ENCODE peak calls at places on chromosomes 4 and X, in ten cellular contexts. One of them, this sample, is unnamed.

GRCh38 chr4:102843938-102844337 is 16.6 kb upstream of the UBE2D3 start:
- DNase-seq in activated CD8-positive, alpha-beta T cell treated with anti-CD3 and anti-CD28 coated beads for 36 hours: no peak
- DNase-seq in WTC11: no peak
- DNase-seq in iris pigment epithelial cell: no peak
- DNase-seq in adipocyte: no peak
- DNase-seq in T follicular helper cell: no peak
- DNase-seq in RPMI7951: peak
- DNase-seq in OCI-LY7: no peak
- DNase-seq in nucleus accumbens: no peak
- DNase-seq in lung: no peak
- DNase-seq in this sample: no peak

GRCh38 chr4:114272226-114272625 is 292.8 kb upstream of the ARSJ start:
- DNase-seq in activated CD8-positive, alpha-beta T cell treated with anti-CD3 and anti-CD28 coated beads for 36 hours: no peak
- DNase-seq in WTC11: no peak
- DNase-seq in iris pigment epithelial cell: peak
- DNase-seq in adipocyte: peak
- DNase-seq in T follicular helper cell: no peak
- DNase-seq in RPMI7951: peak
- DNase-seq in OCI-LY7: no peak
- DNase-seq in nucleus accumbens: no peak
- DNase-seq in lung: no peak
- DNase-seq in this sample: peak

GRCh38 chr4:1496116-1496642 is 89.9 kb upstream of the NKX1-1 start:
- DNase-seq in activated CD8-positive, alpha-beta T cell treated with anti-CD3 and anti-CD28 coated beads for 36 hours: no peak
- DNase-seq in WTC11: peak
- DNase-seq in iris pigment epithelial cell: no peak
- DNase-seq in adipocyte: no peak
- DNase-seq in T follicular helper cell: no peak
- DNase-seq in RPMI7951: no peak
- DNase-seq in OCI-LY7: no peak
- DNase-seq in nucleus accumbens: no peak
- DNase-seq in lung: no peak
- DNase-seq in this sample: no peak

GRCh38 chrX:32472364-32472763 is 739.0 kb downstream of the DMD start:
- DNase-seq in activated CD8-positive, alpha-beta T cell treated with anti-CD3 and anti-CD28 coated beads for 36 hours: no peak
- DNase-seq in WTC11: no peak
- DNase-seq in iris pigment epithelial cell: no peak
- DNase-seq in adipocyte: no peak
- DNase-seq in T follicular helper cell: no peak
- DNase-seq in RPMI7951: no peak
- DNase-seq in OCI-LY7: no peak
- DNase-seq in nucleus accumbens: no peak
- DNase-seq in lung: no peak
- DNase-seq in this sample: no peak

GRCh38 chrX:106874075-106874474 is 29.1 kb downstream of the RIPPLY1 start:
- DNase-seq in activated CD8-positive, alpha-beta T cell treated with anti-CD3 and anti-CD28 coated beads for 36 hours: no peak
- DNase-seq in WTC11: no peak
- DNase-seq in iris pigment epithelial cell: peak
- DNase-seq in adipocyte: peak
- DNase-seq in T follicular helper cell: no peak
- DNase-seq in RPMI7951: no peak
- DNase-seq in OCI-LY7: peak
- DNase-seq in nucleus accumbens: no peak
- DNase-seq in lung: no peak
- DNase-seq in this sample: peak

GRCh38 chr4:98749206-98749605 is 90.8 kb upstream of the TSPAN5 start:
- DNase-seq in activated CD8-positive, alpha-beta T cell treated with anti-CD3 and anti-CD28 coated beads for 36 hours: no peak
- DNase-seq in WTC11: no peak
- DNase-seq in iris pigment epithelial cell: no peak
- DNase-seq in adipocyte: peak
- DNase-seq in T follicular helper cell: no peak
- DNase-seq in RPMI7951: no peak
- DNase-seq in OCI-LY7: no peak
- DNase-seq in nucleus accumbens: no peak
- DNase-seq in lung: no peak
- DNase-seq in this sample: no peak

GRCh38 chr4:95304898-95305297 is 243.9 kb downstream of the UNC5C start:
- DNase-seq in activated CD8-positive, alpha-beta T cell treated with anti-CD3 and anti-CD28 coated beads for 36 hours: no peak
- DNase-seq in WTC11: no peak
- DNase-seq in iris pigment epithelial cell: peak
- DNase-seq in adipocyte: peak
- DNase-seq in T follicular helper cell: no peak
- DNase-seq in RPMI7951: peak
- DNase-seq in OCI-LY7: no peak
- DNase-seq in nucleus accumbens: peak
- DNase-seq in lung: peak
- DNase-seq in this sample: peak

GRCh38 chr4:22483551-22483981 is 32.3 kb downstream of the ADGRA3 start:
- DNase-seq in activated CD8-positive, alpha-beta T cell treated with anti-CD3 and anti-CD28 coated beads for 36 hours: no peak
- DNase-seq in WTC11: no peak
- DNase-seq in iris pigment epithelial cell: peak
- DNase-seq in adipocyte: peak
- DNase-seq in T follicular helper cell: no peak
- DNase-seq in RPMI7951: peak
- DNase-seq in OCI-LY7: no peak
- DNase-seq in nucleus accumbens: no peak
- DNase-seq in lung: no peak
- DNase-seq in this sample: peak

GRCh38 chr4:2824329-2825183 is 19.1 kb upstream of the ADD1 start:
- DNase-seq in activated CD8-positive, alpha-beta T cell treated with anti-CD3 and anti-CD28 coated beads for 36 hours: no peak
- DNase-seq in WTC11: no peak
- DNase-seq in iris pigment epithelial cell: no peak
- DNase-seq in adipocyte: no peak
- DNase-seq in T follicular helper cell: no peak
- DNase-seq in RPMI7951: no peak
- DNase-seq in OCI-LY7: no peak
- DNase-seq in nucleus accumbens: no peak
- DNase-seq in lung: no peak
- DNase-seq in this sample: no peak

GRCh38 chr4:153611679-153612078 is 72.4 kb upstream of the TLR2 start:
- DNase-seq in activated CD8-positive, alpha-beta T cell treated with anti-CD3 and anti-CD28 coated beads for 36 hours: no peak
- DNase-seq in WTC11: no peak
- DNase-seq in iris pigment epithelial cell: peak
- DNase-seq in adipocyte: peak
- DNase-seq in T follicular helper cell: no peak
- DNase-seq in RPMI7951: peak
- DNase-seq in OCI-LY7: no peak
- DNase-seq in nucleus accumbens: no peak
- DNase-seq in lung: no peak
- DNase-seq in this sample: peak

GRCh38 chr4:139734875-139735380 is 69.3 kb downstream of the MGST2 start:
- DNase-seq in activated CD8-positive, alpha-beta T cell treated with anti-CD3 and anti-CD28 coated beads for 36 hours: peak
- DNase-seq in WTC11: peak
- DNase-seq in iris pigment epithelial cell: peak
- DNase-seq in adipocyte: peak
- DNase-seq in T follicular helper cell: no peak
- DNase-seq in RPMI7951: peak
- DNase-seq in OCI-LY7: peak
- DNase-seq in nucleus accumbens: peak
- DNase-seq in lung: peak
- DNase-seq in this sample: peak

GRCh38 chr4:131499139-131499873 is 1649.8 kb upstream of the PCDH10 start:
- DNase-seq in activated CD8-positive, alpha-beta T cell treated with anti-CD3 and anti-CD28 coated beads for 36 hours: no peak
- DNase-seq in WTC11: no peak
- DNase-seq in iris pigment epithelial cell: peak
- DNase-seq in adipocyte: peak
- DNase-seq in T follicular helper cell: no peak
- DNase-seq in RPMI7951: peak
- DNase-seq in OCI-LY7: no peak
- DNase-seq in nucleus accumbens: no peak
- DNase-seq in lung: no peak
- DNase-seq in this sample: peak

GRCh38 chr4:47451657-47452056 is 11.8 kb downstream of the COMMD8 start:
- DNase-seq in activated CD8-positive, alpha-beta T cell treated with anti-CD3 and anti-CD28 coated beads for 36 hours: no peak
- DNase-seq in WTC11: no peak
- DNase-seq in iris pigment epithelial cell: no peak
- DNase-seq in adipocyte: peak
- DNase-seq in T follicular helper cell: no peak
- DNase-seq in RPMI7951: no peak
- DNase-seq in OCI-LY7: no peak
- DNase-seq in nucleus accumbens: no peak
- DNase-seq in lung: no peak
- DNase-seq in this sample: no peak

GRCh38 chrX:107167163-107167921 is 38.9 kb downstream of the NUP62CL start:
- DNase-seq in activated CD8-positive, alpha-beta T cell treated with anti-CD3 and anti-CD28 coated beads for 36 hours: no peak
- DNase-seq in WTC11: no peak
- DNase-seq in iris pigment epithelial cell: no peak
- DNase-seq in adipocyte: no peak
- DNase-seq in T follicular helper cell: no peak
- DNase-seq in RPMI7951: no peak
- DNase-seq in OCI-LY7: no peak
- DNase-seq in nucleus accumbens: no peak
- DNase-seq in lung: no peak
- DNase-seq in this sample: no peak

GRCh38 chr4:13427599-13428325 is 56.4 kb downstream of the RAB28 start:
- DNase-seq in activated CD8-positive, alpha-beta T cell treated with anti-CD3 and anti-CD28 coated beads for 36 hours: no peak
- DNase-seq in WTC11: no peak
- DNase-seq in iris pigment epithelial cell: peak
- DNase-seq in adipocyte: peak
- DNase-seq in T follicular helper cell: no peak
- DNase-seq in RPMI7951: no peak
- DNase-seq in OCI-LY7: no peak
- DNase-seq in nucleus accumbens: no peak
- DNase-seq in lung: no peak
- DNase-seq in this sample: peak

GRCh38 chr4:83644677-83645639 is 109.0 kb downstream of the GPAT3 start:
- DNase-seq in activated CD8-positive, alpha-beta T cell treated with anti-CD3 and anti-CD28 coated beads for 36 hours: peak
- DNase-seq in WTC11: no peak
- DNase-seq in iris pigment epithelial cell: peak
- DNase-seq in adipocyte: peak
- DNase-seq in T follicular helper cell: peak
- DNase-seq in RPMI7951: peak
- DNase-seq in OCI-LY7: peak
- DNase-seq in nucleus accumbens: no peak
- DNase-seq in lung: no peak
- DNase-seq in this sample: peak

This sample was measured in fibroblast of pulmonary artery.